ENCODE peak calls at places on chromosomes 16 and 17, in six cellular contexts. One of them, this sample, is unnamed.
A peak's percentile ranks its signal among the peaks of the same experiment; 100 is the strongest.

GRCh38 chr17:43694081-43694870 is 32.6 kb upstream of the MEOX1 start:
- DNase-seq in tibial artery: peak; percentile 80
- DNase-seq in heart right ventricle: peak; percentile 79
- DNase-seq in CD4-positive, alpha-beta T cell: peak; percentile 64
- DNase-seq in right lobe of liver: peak; percentile 74
- DNase-seq in HCT116: peak; percentile 78
- DNase-seq in this sample: peak; percentile 76

GRCh38 chr17:34133350-34133749 is 121.7 kb upstream of the CCL2 start:
- DNase-seq in tibial artery: no peak
- DNase-seq in heart right ventricle: peak; percentile 53
- DNase-seq in CD4-positive, alpha-beta T cell: no peak
- DNase-seq in right lobe of liver: no peak
- DNase-seq in HCT116: no peak
- DNase-seq in this sample: no peak

GRCh38 chr17:55340726-55341125 is 76.0 kb downstream of the HLF start:
- DNase-seq in tibial artery: no peak
- DNase-seq in heart right ventricle: no peak
- DNase-seq in CD4-positive, alpha-beta T cell: no peak
- DNase-seq in right lobe of liver: no peak
- DNase-seq in HCT116: no peak
- DNase-seq in this sample: no peak

GRCh38 chr16:89409161-89409711 is 81.1 kb downstream of the ANKRD11 start:
- DNase-seq in tibial artery: no peak
- DNase-seq in heart right ventricle: no peak
- DNase-seq in CD4-positive, alpha-beta T cell: peak; percentile 47
- DNase-seq in right lobe of liver: no peak
- DNase-seq in HCT116: no peak
- DNase-seq in this sample: peak; percentile 55

GRCh38 chr17:2366747-2367494 is 29.6 kb downstream of the SGSM2 start:
- DNase-seq in tibial artery: no peak
- DNase-seq in heart right ventricle: no peak
- DNase-seq in CD4-positive, alpha-beta T cell: no peak
- DNase-seq in right lobe of liver: no peak
- DNase-seq in HCT116: no peak
- DNase-seq in this sample: no peak

GRCh38 chr17:39196820-39197331 is 593 bp downstream of the CACNB1 start:
- DNase-seq in tibial artery: peak; percentile 51
- DNase-seq in heart right ventricle: peak; percentile 19
- DNase-seq in CD4-positive, alpha-beta T cell: no peak
- DNase-seq in right lobe of liver: no peak
- DNase-seq in HCT116: no peak
- DNase-seq in this sample: peak; percentile 54

GRCh38 chr17:17859909-17860760 is 23.3 kb upstream of the SREBF1 start:
- DNase-seq in tibial artery: peak; percentile 45
- DNase-seq in heart right ventricle: peak; percentile 75
- DNase-seq in CD4-positive, alpha-beta T cell: peak; percentile 58
- DNase-seq in right lobe of liver: peak; percentile 89
- DNase-seq in HCT116: no peak
- DNase-seq in this sample: peak; percentile 74

GRCh38 chr16:88914750-88915368 is 48.4 kb upstream of the PABPN1L start:
- DNase-seq in tibial artery: no peak
- DNase-seq in heart right ventricle: no peak
- DNase-seq in CD4-positive, alpha-beta T cell: no peak
- DNase-seq in right lobe of liver: no peak
- DNase-seq in HCT116: no peak
- DNase-seq in this sample: no peak

GRCh38 chr17:68731465-68731864 is 130.3 kb upstream of the FAM20A start:
- DNase-seq in tibial artery: no peak
- DNase-seq in heart right ventricle: no peak
- DNase-seq in CD4-positive, alpha-beta T cell: no peak
- DNase-seq in right lobe of liver: no peak
- DNase-seq in HCT116: no peak
- DNase-seq in this sample: no peak

GRCh38 chr16:80618862-80619648 is 78.3 kb downstream of the DYNLRB2 start:
- DNase-seq in tibial artery: no peak
- DNase-seq in heart right ventricle: no peak
- DNase-seq in CD4-positive, alpha-beta T cell: no peak
- DNase-seq in right lobe of liver: no peak
- DNase-seq in HCT116: no peak
- DNase-seq in this sample: no peak

GRCh38 chr17:27810211-27810901 is 10.0 kb upstream of the NOS2 start:
- DNase-seq in tibial artery: no peak
- DNase-seq in heart right ventricle: no peak
- DNase-seq in CD4-positive, alpha-beta T cell: no peak
- DNase-seq in right lobe of liver: no peak
- DNase-seq in HCT116: no peak
- DNase-seq in this sample: no peak

GRCh38 chr16:49453983-49454382 is 80.4 kb downstream of the C16orf78 start:
- DNase-seq in tibial artery: no peak
- DNase-seq in heart right ventricle: no peak
- DNase-seq in CD4-positive, alpha-beta T cell: no peak
- DNase-seq in right lobe of liver: no peak
- DNase-seq in HCT116: peak; percentile 3
- DNase-seq in this sample: no peak

GRCh38 chr17:17737938-17738894 is 57.0 kb downstream of the RAI1 start:
- DNase-seq in tibial artery: no peak
- DNase-seq in heart right ventricle: no peak
- DNase-seq in CD4-positive, alpha-beta T cell: no peak
- DNase-seq in right lobe of liver: no peak
- DNase-seq in HCT116: no peak
- DNase-seq in this sample: peak; percentile 58

GRCh38 chr17:229130-229944 is 47.9 kb upstream of the DOC2B start:
- DNase-seq in tibial artery: peak; percentile 10
- DNase-seq in heart right ventricle: no peak
- DNase-seq in CD4-positive, alpha-beta T cell: no peak
- DNase-seq in right lobe of liver: peak; percentile 9
- DNase-seq in HCT116: no peak
- DNase-seq in this sample: no peak

GRCh38 chr17:47621293-47622178 is 28.2 kb upstream of the KPNB1 start:
- DNase-seq in tibial artery: no peak
- DNase-seq in heart right ventricle: peak; percentile 21
- DNase-seq in CD4-positive, alpha-beta T cell: no peak
- DNase-seq in right lobe of liver: no peak
- DNase-seq in HCT116: peak; percentile 82
- DNase-seq in this sample: peak; percentile 92

GRCh38 chr17:81396722-81397313 is 1.6 kb downstream of the BAHCC1 start:
- DNase-seq in tibial artery: no peak
- DNase-seq in heart right ventricle: no peak
- DNase-seq in CD4-positive, alpha-beta T cell: no peak
- DNase-seq in right lobe of liver: peak; percentile 67
- DNase-seq in HCT116: no peak
- DNase-seq in this sample: no peak

GRCh38 chr16:11801481-11802021 is 4.5 kb upstream of the ZC3H7A start:
- DNase-seq in tibial artery: no peak
- DNase-seq in heart right ventricle: no peak
- DNase-seq in CD4-positive, alpha-beta T cell: no peak
- DNase-seq in right lobe of liver: no peak
- DNase-seq in HCT116: no peak
- DNase-seq in this sample: peak; percentile 72

GRCh38 chr16:53753431-53753830 is 49.5 kb downstream of the FTO start:
- DNase-seq in tibial artery: no peak
- DNase-seq in heart right ventricle: no peak
- DNase-seq in CD4-positive, alpha-beta T cell: no peak
- DNase-seq in right lobe of liver: no peak
- DNase-seq in HCT116: no peak
- DNase-seq in this sample: no peak

GRCh38 chr16:77993111-77993571 is 29.2 kb upstream of the CLEC3A start:
- DNase-seq in tibial artery: no peak
- DNase-seq in heart right ventricle: no peak
- DNase-seq in CD4-positive, alpha-beta T cell: no peak
- DNase-seq in right lobe of liver: no peak
- DNase-seq in HCT116: no peak
- DNase-seq in this sample: no peak

GRCh38 chr17:68096111-68096510 is 60.6 kb downstream of the KPNA2 start:
- DNase-seq in tibial artery: no peak
- DNase-seq in heart right ventricle: no peak
- DNase-seq in CD4-positive, alpha-beta T cell: no peak
- DNase-seq in right lobe of liver: no peak
- DNase-seq in HCT116: no peak
- DNase-seq in this sample: no peak

GRCh38 chr16:17134586-17134985 is 336.2 kb downstream of the XYLT1 start:
- DNase-seq in tibial artery: no peak
- DNase-seq in heart right ventricle: no peak
- DNase-seq in CD4-positive, alpha-beta T cell: no peak
- DNase-seq in right lobe of liver: no peak
- DNase-seq in HCT116: no peak
- DNase-seq in this sample: no peak

GRCh38 chr17:17535957-17536356 is 39.8 kb upstream of the RASD1 start:
- DNase-seq in tibial artery: peak; percentile 73
- DNase-seq in heart right ventricle: peak; percentile 87
- DNase-seq in CD4-positive, alpha-beta T cell: no peak
- DNase-seq in right lobe of liver: peak; percentile 89
- DNase-seq in HCT116: no peak
- DNase-seq in this sample: no peak

GRCh38 chr17:42133461-42134041 is 10.9 kb downstream of the HSPB9 start:
- DNase-seq in tibial artery: no peak
- DNase-seq in heart right ventricle: no peak
- DNase-seq in CD4-positive, alpha-beta T cell: peak; percentile 49
- DNase-seq in right lobe of liver: no peak
- DNase-seq in HCT116: no peak
- DNase-seq in this sample: no peak

GRCh38 chr17:8123695-8124349 is at the start of gene HES7:
- DNase-seq in tibial artery: no peak
- DNase-seq in heart right ventricle: peak; percentile 41
- DNase-seq in CD4-positive, alpha-beta T cell: no peak
- DNase-seq in right lobe of liver: no peak
- DNase-seq in HCT116: no peak
- DNase-seq in this sample: peak; percentile 55
- H3K27ac ChIP-seq in tibial artery: peak within 1 kb of the TSS; percentile 23
- H3K27ac ChIP-seq in heart right ventricle: no peak within 1 kb of the TSS
- H3K27ac ChIP-seq in CD4-positive, alpha-beta T cell: no peak within 1 kb of the TSS
- H3K27ac ChIP-seq in right lobe of liver: no peak within 1 kb of the TSS
- H3K27ac ChIP-seq in HCT116: no peak within 1 kb of the TSS
- H3K27ac ChIP-seq in this sample: peak within 1 kb of the TSS; percentile 90

DNA sequence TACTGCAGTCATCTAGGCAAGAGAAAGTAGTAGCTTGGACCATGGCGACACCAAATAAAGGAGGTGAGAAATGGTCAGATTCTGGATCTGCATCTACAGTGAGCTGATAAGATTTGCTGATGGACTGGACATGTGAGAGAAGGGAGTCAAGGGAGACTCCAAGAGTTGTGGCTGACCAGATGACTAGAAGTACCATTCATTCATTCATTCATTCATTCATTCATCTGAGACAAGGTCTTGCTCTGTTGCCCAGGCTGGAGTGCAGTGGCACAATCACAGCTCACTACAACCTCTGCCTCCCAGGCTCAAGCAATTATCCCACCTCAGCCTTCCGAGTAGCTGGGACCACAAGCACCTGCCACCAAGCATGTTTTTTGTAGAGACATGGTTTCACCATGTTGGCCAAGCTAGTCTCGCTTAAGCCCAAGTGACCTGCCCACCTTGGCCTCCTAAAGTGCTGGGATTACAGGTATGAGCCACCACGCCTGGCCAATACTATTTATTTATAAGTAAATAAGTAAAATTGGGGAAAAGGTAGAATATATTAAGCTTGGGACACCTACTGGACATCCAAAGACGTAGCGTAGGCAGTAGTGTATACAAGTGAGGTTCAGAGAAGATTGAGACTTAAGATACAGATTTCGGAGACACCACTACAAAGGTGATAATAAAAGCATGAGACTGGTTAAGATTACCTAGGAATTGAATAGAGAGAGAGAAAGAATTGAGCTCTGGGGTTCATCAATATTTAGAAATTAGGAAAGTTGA is 15.7 kb upstream of the RNF43 start:
- DNase-seq in tibial artery: no peak
- DNase-seq in heart right ventricle: no peak
- DNase-seq in CD4-positive, alpha-beta T cell: no peak
- DNase-seq in right lobe of liver: no peak
- DNase-seq in HCT116: no peak
- DNase-seq in this sample: no peak
- TF ChIP-seq CTCF in tibial artery: no peak
- TF ChIP-seq CTCF in heart right ventricle: no peak
- TF ChIP-seq CTCF in CD4-positive, alpha-beta T cell: no peak
- TF ChIP-seq CTCF in right lobe of liver: peak; percentile 6
- TF ChIP-seq CTCF in HCT116: peak; percentile 61
- TF ChIP-seq CTCF in this sample: no peak

GRCh38 chr16:67967183-67967955 is 1.1 kb downstream of the SLC12A4 start:
- DNase-seq in tibial artery: no peak
- DNase-seq in heart right ventricle: peak; percentile 24
- DNase-seq in CD4-positive, alpha-beta T cell: no peak
- DNase-seq in right lobe of liver: no peak
- DNase-seq in HCT116: no peak
- DNase-seq in this sample: no peak
- H3K27ac ChIP-seq in tibial artery: peak overlapping the region; percentile 96
- H3K27ac ChIP-seq in heart right ventricle: peak overlapping the region; percentile 94
- H3K27ac ChIP-seq in CD4-positive, alpha-beta T cell: no peak overlapping the region
- H3K27ac ChIP-seq in right lobe of liver: peak overlapping the region; percentile 90
- H3K27ac ChIP-seq in HCT116: peak overlapping the region; percentile 87
- H3K27ac ChIP-seq in this sample: peak overlapping the region; percentile 89

DNA sequence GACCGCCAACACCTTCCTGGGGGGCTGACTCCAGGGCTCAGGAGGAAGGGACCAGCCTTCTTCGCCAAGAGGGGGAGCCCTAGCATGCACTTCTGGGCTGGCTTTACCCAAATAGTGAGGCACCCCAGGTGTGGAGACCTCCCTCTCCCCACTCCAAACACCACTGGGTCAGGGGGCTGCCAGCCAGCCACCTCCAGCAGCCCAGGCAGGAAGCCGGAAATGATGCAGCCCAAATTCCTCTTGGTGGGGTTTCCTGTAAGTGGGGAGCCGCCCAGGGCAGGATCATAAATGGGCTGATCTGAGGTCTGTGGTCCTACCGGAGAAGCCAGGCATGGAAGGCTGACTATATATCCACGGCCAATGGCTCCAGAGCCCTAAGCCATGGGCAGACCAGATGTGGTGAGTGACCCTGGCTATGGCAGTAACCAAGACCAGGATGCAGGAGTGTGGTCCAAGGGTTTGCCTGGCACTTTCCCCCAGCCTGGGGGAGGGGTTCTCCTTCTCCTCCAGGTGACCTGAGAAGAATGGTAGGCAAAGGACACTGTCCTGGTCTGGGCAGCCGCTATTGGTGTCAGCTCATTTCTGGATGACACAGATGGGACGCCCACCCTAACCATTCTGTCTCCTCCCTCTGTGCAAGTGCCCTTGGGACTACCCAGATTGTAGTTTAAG is 4.2 kb downstream of the GIT1 start:
- DNase-seq in tibial artery: no peak
- DNase-seq in heart right ventricle: peak; percentile 72
- DNase-seq in CD4-positive, alpha-beta T cell: no peak
- DNase-seq in right lobe of liver: no peak
- DNase-seq in HCT116: no peak
- DNase-seq in this sample: no peak
- TF ChIP-seq CTCF in tibial artery: no peak
- TF ChIP-seq CTCF in heart right ventricle: peak; percentile 39
- TF ChIP-seq CTCF in CD4-positive, alpha-beta T cell: peak; percentile 35
- TF ChIP-seq CTCF in right lobe of liver: no peak
- TF ChIP-seq CTCF in HCT116: peak; percentile 26
- TF ChIP-seq CTCF in this sample: no peak

GRCh38 chr16:75304521-75305363 is 53.3 kb upstream of the BCAR1 start:
- DNase-seq in tibial artery: peak; percentile 56
- DNase-seq in heart right ventricle: peak; percentile 41
- DNase-seq in CD4-positive, alpha-beta T cell: no peak
- DNase-seq in right lobe of liver: peak; percentile 59
- DNase-seq in HCT116: peak; percentile 10
- DNase-seq in this sample: peak; percentile 76
- H3K27ac ChIP-seq in tibial artery: peak overlapping the region; percentile 74
- H3K27ac ChIP-seq in heart right ventricle: peak overlapping the region; percentile 86
- H3K27ac ChIP-seq in CD4-positive, alpha-beta T cell: no peak overlapping the region
- H3K27ac ChIP-seq in right lobe of liver: peak overlapping the region; percentile 90
- H3K27ac ChIP-seq in HCT116: peak overlapping the region; percentile 100
- H3K27ac ChIP-seq in this sample: peak overlapping the region; percentile 98

GRCh38 chr17:45311406-45311761 is 5.4 kb downstream of the MAP3K14 start:
- DNase-seq in tibial artery: no peak
- DNase-seq in heart right ventricle: no peak
- DNase-seq in CD4-positive, alpha-beta T cell: no peak
- DNase-seq in right lobe of liver: no peak
- DNase-seq in HCT116: no peak
- DNase-seq in this sample: no peak
- TF ChIP-seq CTCF in tibial artery: no peak
- TF ChIP-seq CTCF in heart right ventricle: no peak
- TF ChIP-seq CTCF in CD4-positive, alpha-beta T cell: no peak
- TF ChIP-seq CTCF in right lobe of liver: no peak
- TF ChIP-seq CTCF in HCT116: no peak
- TF ChIP-seq CTCF in this sample: no peak

This sample was measured in RWPE1.